ENCODE peak calls at places on chromosomes 2 and 18, in four cellular contexts. S is astrocyte of the spinal cord, B is pancreas, F is upper lobe of right lung. W is an unnamed sample.

GRCh38 chr18:76518543-76519155 is 23.6 kb upstream of the ZNF516 start:
- DNase-seq in S (peak), B (no peak), F (no peak), W (no peak)

GRCh38 chr18:58863539-58864145 is 1.0 kb upstream of the ZNF532 start:
- DNase-seq in S (no peak), B (peak), F (peak), W (peak)

GRCh38 chr2:44952143-44952805 is 10.8 kb downstream of the SIX3 start:
- DNase-seq in S (peak), B (no peak), F (no peak), W (peak)

GRCh38 chr18:63107171-63107850 is 212.3 kb downstream of the BCL2 start:
- DNase-seq in S (no peak), B (no peak), F (no peak), W (peak)

GRCh38 chr18:25231327-25231691 is 120.7 kb downstream of the ZNF521 start:
- DNase-seq in S (no peak), B (no peak), F (no peak), W (no peak)

GRCh38 chr2:196480653-196481322 is 158.7 kb upstream of the CCDC150 start:
- DNase-seq in S (no peak), B (no peak), F (no peak), W (no peak)

GRCh38 chr2:108403494-108403893 is 25.7 kb downstream of the SULT1C4 start:
- DNase-seq in S (peak), B (no peak), F (no peak), W (no peak)

GRCh38 chr2:190359896-190360376 is 16.5 kb downstream of the INPP1 start:
- DNase-seq in S (peak), B (no peak), F (no peak), W (no peak)

GRCh38 chr18:42030586-42031182 is 75.7 kb downstream of the PIK3C3 start:
- DNase-seq in S (peak), B (no peak), F (no peak), W (peak)

GRCh38 chr2:85601771-85602475 is 575 bp downstream of the TMEM150A start:
- DNase-seq in S (peak), B (peak), F (peak), W (no peak)

GRCh38 chr2:191499874-191500565 is 177.9 kb upstream of the NABP1 start:
- DNase-seq in S (peak), B (no peak), F (no peak), W (peak)

GRCh38 chr2:241720099-241720498 is 14.3 kb upstream of the D2HGDH start:
- DNase-seq in S (no peak), B (no peak), F (no peak), W (no peak)

GRCh38 chr2:43358688-43359201 is 132.3 kb upstream of the ZFP36L2 start:
- DNase-seq in S (no peak), B (no peak), F (no peak), W (no peak)

GRCh38 chr2:196823750-196824149 is 14.6 kb upstream of the C2orf66 start:
- DNase-seq in S (peak), B (no peak), F (no peak), W (no peak)

GRCh38 chr18:7567487-7568425 is 640 bp downstream of the PTPRM start:
- DNase-seq in S (peak), B (peak), F (peak), W (no peak)

GRCh38 chr2:15679386-15679924 is 87.8 kb downstream of the DDX1 start:
- DNase-seq in S (no peak), B (no peak), F (no peak), W (no peak)

GRCh38 chr2:16051841-16052564 is 111.7 kb downstream of the MYCN start:
- DNase-seq in S (no peak), B (no peak), F (no peak), W (no peak)

GRCh38 chr2:188607501-188607900 is 315.8 kb downstream of the GULP1 start:
- DNase-seq in S (peak), B (no peak), F (no peak), W (peak)

GRCh38 chr2:72996152-72996502 is 75.4 kb downstream of the SFXN5 start:
- DNase-seq in S (no peak), B (no peak), F (peak), W (no peak)

GRCh38 chr2:70574618-70575017 is 21.0 kb upstream of the TGFA start:
- DNase-seq in S (no peak), B (no peak), F (no peak), W (no peak)

GRCh38 chr2:130851624-130852382 is 15.1 kb downstream of the ARHGEF4 start:
- DNase-seq in S (no peak), B (peak), F (no peak), W (no peak)

GRCh38 chr2:136135924-136136906 is 18.3 kb upstream of the CXCR4 start:
- DNase-seq in S (no peak), B (no peak), F (no peak), W (no peak)

GRCh38 chr2:46471-47345 is at the start of gene FAM110C:
- DNase-seq in S (peak), B (peak), F (peak), W (no peak)

GRCh38 chr2:181051861-181052522 is 71.6 kb downstream of the UBE2E3 start:
- DNase-seq in S (no peak), B (no peak), F (no peak), W (no peak)

GRCh38 chr2:150587547-150588209 is 100.2 kb upstream of the RND3 start:
- DNase-seq in S (no peak), B (no peak), F (no peak), W (no peak)

GRCh38 chr2:235495373-235496238 is 1.8 kb downstream of the AGAP1 start:
- DNase-seq in S (no peak), B (no peak), F (no peak), W (no peak)

GRCh38 chr2:147040585-147041494 is 804.0 kb upstream of the ACVR2A start:
- DNase-seq in S (no peak), B (no peak), F (no peak), W (no peak)

GRCh38 chr18:5424903-5425302 is 118.9 kb downstream of the EPB41L3 start:
- DNase-seq in S (peak), B (no peak), F (no peak), W (peak)

GRCh38 chr2:191846787-191847620 is at the start of gene CAVIN2:
- DNase-seq in S (peak), B (no peak), F (peak), W (peak)

GRCh38 chr2:224169847-224170246 is 130.8 kb upstream of the SERPINE2 start:
- DNase-seq in S (no peak), B (no peak), F (no peak), W (no peak)

GRCh38 chr2:59677095-59677609 is 876.3 kb downstream of the BCL11A start:
- DNase-seq in S (no peak), B (no peak), F (no peak), W (no peak)

GRCh38 chr2:224870341-224870740 is 154.2 kb upstream of the CCDC195 start:
- DNase-seq in S (peak), B (no peak), F (no peak), W (no peak)

GRCh38 chr18:64409511-64409910 is 260.6 kb upstream of the LINC00305 start:
- DNase-seq in S (peak), B (no peak), F (no peak), W (peak)

GRCh38 chr2:89763254-89763580 is 1071.7 kb downstream of the RPIA start:
- DNase-seq in S (no peak), B (peak), F (peak), W (peak)

GRCh38 chr2:55014962-55015939 is 35.0 kb downstream of the RTN4 start:
- DNase-seq in S (peak), B (no peak), F (no peak), W (peak)

DNA sequence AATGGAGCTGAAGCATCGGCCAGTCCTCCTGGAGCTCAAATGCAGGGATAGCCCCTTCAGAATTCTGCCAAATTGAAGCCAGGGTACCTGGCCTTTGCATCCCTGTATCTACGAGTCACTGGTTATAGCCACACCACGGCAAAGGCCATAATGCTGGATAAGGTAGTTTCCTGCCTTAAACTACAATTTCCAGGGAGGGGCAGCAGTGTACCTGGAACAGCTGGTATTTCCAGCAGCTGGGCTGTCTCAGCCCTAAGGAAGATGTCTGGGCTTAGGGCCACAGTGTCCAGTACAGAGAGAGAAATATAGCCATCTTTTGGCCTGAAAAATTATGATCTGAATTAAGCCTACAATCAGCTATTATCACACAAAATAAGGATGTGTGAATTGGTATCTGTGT is 180.3 kb downstream of the GCA start:
- DNase-seq in S (no peak), B (no peak), F (no peak), W (no peak)
- TF ChIP-seq CTCF in S (no peak), B (no peak), F (no peak), W (no peak)

GRCh38 chr2:229633546-229633945 is 80.8 kb downstream of the DNER start:
- DNase-seq in S (no peak), B (no peak), F (no peak), W (no peak)
- TF ChIP-seq CTCF in S (no peak), B (no peak), F (no peak), W (no peak)

GRCh38 chr2:53018830-53019425 is 748.7 kb upstream of the CHAC2 start:
- DNase-seq in S (peak), B (no peak), F (no peak), W (peak)
- TF ChIP-seq CTCF in S (peak), B (no peak), F (no peak), W (no peak)

DNA sequence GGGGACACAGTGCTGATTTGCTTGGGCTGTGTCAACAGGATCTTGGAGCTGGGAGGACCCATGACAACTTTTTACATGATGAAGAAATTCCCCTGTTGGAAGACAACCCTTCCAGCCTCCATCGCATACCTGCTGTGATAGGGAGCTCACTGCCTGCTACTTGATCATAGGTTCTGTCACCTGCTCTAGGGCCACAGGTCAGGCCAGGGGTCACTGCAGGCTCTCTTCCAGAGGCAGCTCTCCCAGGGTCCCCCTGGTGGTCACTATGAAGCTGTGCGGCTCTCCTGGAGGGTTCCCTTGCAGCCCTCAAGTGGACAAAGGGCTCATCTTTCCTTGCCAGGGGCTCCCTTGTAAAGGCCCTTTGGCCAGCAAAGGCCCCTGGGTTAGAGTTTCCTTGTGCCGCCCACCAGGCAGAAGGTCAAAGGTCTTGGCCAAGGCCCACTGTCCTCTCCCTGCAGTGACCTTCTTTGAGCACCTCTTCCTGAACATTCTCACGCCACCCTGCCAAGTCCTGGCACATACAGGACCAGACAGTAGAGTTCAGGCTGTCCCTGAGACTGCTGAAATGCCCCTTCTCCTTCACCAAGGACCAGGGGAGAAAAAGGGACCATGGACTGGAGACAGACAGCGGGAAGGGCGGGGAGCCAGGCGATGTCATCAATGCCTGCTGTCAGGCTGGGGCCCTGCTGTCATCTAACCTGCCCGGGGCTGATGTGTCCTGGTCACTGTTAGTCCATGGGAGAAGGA is 345.1 kb downstream of the DYSF start:
- DNase-seq in S (peak), B (no peak), F (no peak), W (peak)
- TF ChIP-seq CTCF in S (peak), B (peak), F (peak), W (peak)